ENCODE peak calls at places on chromosomes 1 and 21, in five cellular contexts. G, O, Z, D and W are unnamed samples.
A peak's percentile ranks its signal among the peaks of the same experiment; 100 is the strongest.

GRCh38 chr1:75996196-75996595 is 64.0 kb upstream of the ASB17 start:
- DNase-seq in D (no peak), O (peak; percentile 34), Z (no peak), G (no peak), W (no peak)

GRCh38 chr1:219433471-219434131 is 179.3 kb downstream of the ZC3H11B start:
- DNase-seq in O (no peak), G (no peak), D (no peak), Z (no peak), W (no peak)

GRCh38 chr1:119873166-119874025 is 22.9 kb downstream of the ADAM30 start:
- DNase-seq in Z (no peak), G (no peak), O (peak; percentile 85), D (no peak), W (no peak)

GRCh38 chr1:155168456-155169210 is 4.5 kb downstream of the KRTCAP2 start:
- DNase-seq in D (no peak), G (no peak), Z (no peak), O (no peak), W (no peak)

GRCh38 chr1:35122311-35122710 is 43.1 kb downstream of the ZMYM1 start:
- DNase-seq in Z (no peak), O (no peak), G (no peak), D (no peak), W (no peak)

GRCh38 chr1:201925961-201926585 is 20.3 kb downstream of the LMOD1 start:
- DNase-seq in O (peak; percentile 39), D (no peak), Z (no peak), G (no peak), W (no peak)

GRCh38 chr21:41960386-41960785 is 6.6 kb upstream of the C2CD2 start:
- DNase-seq in Z (no peak), G (no peak), D (no peak), O (no peak), W (no peak)

GRCh38 chr1:53485478-53486394 is 26.5 kb downstream of the DMRTB1 start:
- DNase-seq in G (peak; percentile 64), D (peak; percentile 38), Z (peak; percentile 72), O (peak; percentile 87), W (peak; percentile 47)

GRCh38 chr1:153696741-153697140 is 18.3 kb downstream of the NPR1 start:
- DNase-seq in O (no peak), Z (no peak), D (no peak), G (no peak), W (no peak)